ENCODE peak calls at places on chromosomes 3 and 15, in four cellular contexts. One of them, this sample, is unnamed.

GRCh38 chr3:71865727-71866126 is 80.8 kb upstream of the PROK2 start:
- DNase-seq in HCT116: no peak
- DNase-seq in K562: no peak
- DNase-seq in HepG2: no peak
- DNase-seq in this sample: no peak

GRCh38 chr3:59953104-59953503 is 903.3 kb upstream of the CFAP20DC start:
- DNase-seq in HCT116: no peak
- DNase-seq in K562: no peak
- DNase-seq in HepG2: no peak
- DNase-seq in this sample: no peak

GRCh38 chr3:133158686-133159085 is 120.5 kb downstream of the TMEM108 start:
- DNase-seq in HCT116: no peak
- DNase-seq in K562: no peak
- DNase-seq in HepG2: no peak
- DNase-seq in this sample: no peak

GRCh38 chr3:194977341-194977740 is 291.7 kb downstream of the FAM43A start:
- DNase-seq in HCT116: no peak
- DNase-seq in K562: no peak
- DNase-seq in HepG2: no peak
- DNase-seq in this sample: no peak

GRCh38 chr3:24419067-24419791 is 75.4 kb downstream of the THRB start:
- DNase-seq in HCT116: no peak
- DNase-seq in K562: no peak
- DNase-seq in HepG2: no peak
- DNase-seq in this sample: no peak

GRCh38 chr15:52379395-52380111 is 83.9 kb upstream of the MYO5C start:
- DNase-seq in HCT116: no peak
- DNase-seq in K562: no peak
- DNase-seq in HepG2: no peak
- DNase-seq in this sample: no peak

GRCh38 chr3:39849992-39850706 is 40.7 kb downstream of the MYRIP start:
- DNase-seq in HCT116: no peak
- DNase-seq in K562: no peak
- DNase-seq in HepG2: no peak
- DNase-seq in this sample: no peak

GRCh38 chr15:38605744-38606143 is 41.1 kb upstream of the RASGRP1 start:
- DNase-seq in HCT116: no peak
- DNase-seq in K562: no peak
- DNase-seq in HepG2: no peak
- DNase-seq in this sample: no peak

GRCh38 chr15:50229336-50229735 is 36.2 kb downstream of the HDC start:
- DNase-seq in HCT116: no peak
- DNase-seq in K562: no peak
- DNase-seq in HepG2: no peak
- DNase-seq in this sample: no peak

GRCh38 chr15:51497806-51498205 is 124.8 kb downstream of the DMXL2 start:
- DNase-seq in HCT116: no peak
- DNase-seq in K562: no peak
- DNase-seq in HepG2: no peak
- DNase-seq in this sample: no peak

GRCh38 chr3:177426151-177426904 is 229.0 kb upstream of the TBL1XR1 start:
- DNase-seq in HCT116: no peak
- DNase-seq in K562: no peak
- DNase-seq in HepG2: no peak
- DNase-seq in this sample: no peak

GRCh38 chr15:52486003-52486996 is 42.4 kb downstream of the MYO5A start:
- DNase-seq in HCT116: no peak
- DNase-seq in K562: no peak
- DNase-seq in HepG2: no peak
- DNase-seq in this sample: no peak

GRCh38 chr3:160583451-160583850 is 18.1 kb upstream of the KPNA4 start:
- DNase-seq in HCT116: no peak
- DNase-seq in K562: no peak
- DNase-seq in HepG2: no peak
- DNase-seq in this sample: no peak

GRCh38 chr3:13268120-13268519 is 152.0 kb downstream of the NUP210 start:
- DNase-seq in HCT116: no peak
- DNase-seq in K562: no peak
- DNase-seq in HepG2: no peak
- DNase-seq in this sample: no peak

GRCh38 chr3:155153242-155154186 is 73.4 kb downstream of the MME start:
- DNase-seq in HCT116: no peak
- DNase-seq in K562: no peak
- DNase-seq in HepG2: no peak
- DNase-seq in this sample: no peak

GRCh38 chr3:71559021-71559420 is 24.5 kb downstream of the FOXP1 start:
- DNase-seq in HCT116: no peak
- DNase-seq in K562: no peak
- DNase-seq in HepG2: no peak
- DNase-seq in this sample: no peak

GRCh38 chr15:80581976-80582375 is 113.1 kb upstream of the ABHD17C start:
- DNase-seq in HCT116: no peak
- DNase-seq in K562: no peak
- DNase-seq in HepG2: peak
- DNase-seq in this sample: no peak

GRCh38 chr3:172129868-172130751 is 90.7 kb downstream of the FNDC3B start:
- DNase-seq in HCT116: peak
- DNase-seq in K562: peak
- DNase-seq in HepG2: peak
- DNase-seq in this sample: peak

GRCh38 chr3:45029661-45030060 is 3.6 kb downstream of the CLEC3B start:
- DNase-seq in HCT116: no peak
- DNase-seq in K562: no peak
- DNase-seq in HepG2: no peak
- DNase-seq in this sample: no peak

GRCh38 chr15:38564557-38565286 is at the start of gene RASGRP1:
- DNase-seq in HCT116: no peak
- DNase-seq in K562: peak
- DNase-seq in HepG2: peak
- DNase-seq in this sample: no peak

GRCh38 chr3:101362408-101362807 is 42.0 kb upstream of the IMPG2 start:
- DNase-seq in HCT116: no peak
- DNase-seq in K562: no peak
- DNase-seq in HepG2: no peak
- DNase-seq in this sample: no peak

GRCh38 chr15:93703092-93703785 is 528.1 kb upstream of the MCTP2 start:
- DNase-seq in HCT116: no peak
- DNase-seq in K562: no peak
- DNase-seq in HepG2: no peak
- DNase-seq in this sample: no peak

GRCh38 chr3:187205683-187206082 is 8.4 kb downstream of the RTP1 start:
- DNase-seq in HCT116: no peak
- DNase-seq in K562: no peak
- DNase-seq in HepG2: no peak
- DNase-seq in this sample: no peak

DNA sequence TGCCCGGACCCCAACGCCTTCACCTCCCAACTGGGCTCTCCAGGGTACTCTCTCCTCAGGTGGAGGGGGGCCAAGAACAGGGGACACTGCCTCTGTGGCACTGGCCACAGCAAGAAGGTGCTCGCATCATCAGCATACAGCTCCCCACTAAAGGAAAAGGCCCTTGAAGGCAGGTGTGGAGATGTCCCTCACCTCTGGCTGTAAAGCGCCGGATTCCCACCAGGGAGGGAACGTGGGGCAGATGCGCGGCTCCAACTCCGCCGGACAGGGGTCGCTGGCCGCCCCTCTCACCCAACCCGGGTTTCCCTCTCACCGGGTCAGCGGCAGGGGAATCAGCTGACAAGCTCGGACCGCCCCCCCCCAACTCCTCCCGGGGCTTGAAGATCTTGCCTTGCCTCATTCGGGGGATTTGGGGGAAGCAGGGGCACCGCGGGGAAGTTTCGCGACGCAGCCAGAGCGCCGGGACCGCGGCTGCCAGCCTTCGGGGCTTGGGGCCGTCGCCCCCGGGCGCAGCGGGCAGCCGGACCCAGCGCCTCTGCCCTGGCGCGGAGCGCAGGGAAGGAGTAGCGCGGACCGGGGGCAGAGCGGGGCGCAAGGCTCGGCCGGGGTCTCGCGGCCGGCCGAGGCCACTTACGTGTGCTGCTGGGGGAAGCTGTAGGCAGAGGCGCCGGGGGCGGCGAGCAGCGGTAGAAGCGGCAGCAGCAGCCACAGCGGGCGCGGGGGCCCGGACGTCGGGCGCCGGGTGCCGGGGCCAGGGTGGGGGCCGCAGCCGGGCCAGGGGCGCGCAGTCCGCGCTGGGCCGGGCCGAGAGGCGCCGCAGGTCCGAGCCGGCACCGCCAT is 630 bp downstream of the CACNA2D2 start:
- DNase-seq in HCT116: no peak
- DNase-seq in K562: no peak
- DNase-seq in HepG2: no peak
- DNase-seq in this sample: no peak
- TF ChIP-seq SIN3A in HCT116: no peak
- TF ChIP-seq SIN3A in K562: no peak
- TF ChIP-seq SIN3A in HepG2: no peak
- TF ChIP-seq SIN3A in this sample: no peak

GRCh38 chr3:151107177-151107576 is 21.7 kb downstream of the MED12L start:
- DNase-seq in HCT116: no peak
- DNase-seq in K562: no peak
- DNase-seq in HepG2: no peak
- DNase-seq in this sample: no peak

GRCh38 chr3:151096697-151097096 is 11.2 kb downstream of the MED12L start:
- DNase-seq in HCT116: no peak
- DNase-seq in K562: no peak
- DNase-seq in HepG2: no peak
- DNase-seq in this sample: no peak

GRCh38 chr3:151106311-151106710 is 20.8 kb downstream of the MED12L start:
- DNase-seq in HCT116: no peak
- DNase-seq in K562: no peak
- DNase-seq in HepG2: no peak
- DNase-seq in this sample: no peak

GRCh38 chr3:151100076-151100475 is 14.6 kb downstream of the MED12L start:
- DNase-seq in HCT116: no peak
- DNase-seq in K562: no peak
- DNase-seq in HepG2: no peak
- DNase-seq in this sample: no peak

DNA sequence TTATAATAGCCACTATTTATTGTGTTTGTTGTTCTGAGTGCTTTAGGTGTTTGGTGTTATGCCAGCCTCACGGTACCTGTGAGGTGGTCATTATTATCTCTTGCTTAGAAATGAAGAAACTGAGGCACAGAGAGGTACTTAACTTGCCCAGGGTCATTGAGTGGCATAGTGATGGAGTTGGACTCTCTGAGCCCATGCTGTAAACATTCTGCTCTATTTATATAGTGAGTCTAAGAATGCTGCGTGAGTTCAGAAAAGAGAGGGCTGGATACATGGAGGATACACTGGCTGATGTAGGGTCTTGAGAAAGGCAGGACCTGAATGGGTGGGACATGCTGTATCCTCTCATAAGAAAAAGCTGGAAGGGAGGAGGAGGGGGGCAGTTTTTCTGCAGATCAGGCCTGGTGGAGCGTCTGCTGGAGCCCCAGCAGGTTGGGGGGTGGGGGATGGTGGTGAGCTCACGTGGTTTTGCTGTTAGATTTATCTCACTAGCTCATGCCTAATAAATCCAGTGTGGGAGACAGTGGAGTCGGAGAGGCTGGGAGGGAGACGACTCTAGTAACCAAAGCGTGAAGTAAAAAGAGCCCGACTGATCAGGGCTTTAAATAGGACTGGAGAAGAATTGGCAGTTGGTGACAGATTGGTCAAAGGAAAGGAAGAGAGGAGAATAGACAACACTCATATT is 15.9 kb downstream of the MED12L start:
- DNase-seq in HCT116: no peak
- DNase-seq in K562: no peak
- DNase-seq in HepG2: no peak
- DNase-seq in this sample: no peak
- H3K4me3 ChIP-seq in HCT116: no peak
- H3K4me3 ChIP-seq in K562: no peak
- H3K4me3 ChIP-seq in HepG2: no peak
- H3K4me3 ChIP-seq in this sample: no peak

GRCh38 chr3:97795951-97796350 is 25.9 kb upstream of the CRYBG3 start:
- DNase-seq in HCT116: no peak
- DNase-seq in K562: no peak
- DNase-seq in HepG2: no peak
- DNase-seq in this sample: no peak

GRCh38 chr3:97793415-97794019 is 28.3 kb upstream of the CRYBG3 start:
- DNase-seq in HCT116: peak
- DNase-seq in K562: no peak
- DNase-seq in HepG2: peak
- DNase-seq in this sample: peak
- TF ChIP-seq TCF7L2 in HCT116: no peak
- TF ChIP-seq TCF7L2 in K562: no peak
- TF ChIP-seq TCF7L2 in HepG2: no peak
- TF ChIP-seq TCF7L2 in this sample: no peak

GRCh38 chr3:50381315-50381714 is 22.0 kb upstream of the TMEM115 start:
- DNase-seq in HCT116: no peak
- DNase-seq in K562: no peak
- DNase-seq in HepG2: no peak
- DNase-seq in this sample: no peak
- TF ChIP-seq SIN3A in HCT116: no peak
- TF ChIP-seq SIN3A in K562: no peak
- TF ChIP-seq SIN3A in HepG2: no peak
- TF ChIP-seq SIN3A in this sample: no peak

This sample was measured in Panc1.